ENCODE peak calls at places on chromosomes 6 and 20, in four cellular contexts. M is GM23248, L is hepatocyte, N is psoas muscle. H is an unnamed sample.

GRCh38 chr6:15518878-15519277 is 143.9 kb downstream of the DTNBP1 start:
- DNase-seq in N (no peak), L (no peak), M (no peak), H (no peak)

GRCh38 chr6:154232013-154232920 is 124.3 kb downstream of the IPCEF1 start:
- DNase-seq in L (no peak), N (no peak), M (peak), H (no peak)

GRCh38 chr20:48745330-48745729 is 82.5 kb downstream of the PREX1 start:
- DNase-seq in N (no peak), M (peak), L (no peak), H (no peak)

GRCh38 chr20:15449061-15449460 is 1111.6 kb upstream of the FLRT3 start:
- DNase-seq in L (no peak), N (no peak), M (no peak), H (no peak)

GRCh38 chr6:144793744-144794143 is 508.6 kb downstream of the UTRN start:
- DNase-seq in L (no peak), N (no peak), M (no peak), H (no peak)

GRCh38 chr6:10237284-10238043 is 177.4 kb downstream of the TFAP2A start:
- DNase-seq in M (peak), L (no peak), N (no peak), H (no peak)

GRCh38 chr6:46419576-46420002 is 71.7 kb downstream of the RCAN2 start:
- DNase-seq in N (no peak), M (peak), L (peak), H (peak)

GRCh38 chr6:139271056-139271455 is 20.7 kb downstream of the TXLNB start:
- DNase-seq in L (no peak), M (no peak), N (no peak), H (no peak)

GRCh38 chr20:31698803-31699718 is 23.6 kb downstream of the BCL2L1 start:
- DNase-seq in L (peak), M (peak), N (peak), H (peak)

GRCh38 chr6:147974376-147974775 is 368.3 kb upstream of the SASH1 start:
- DNase-seq in N (no peak), M (no peak), L (no peak), H (no peak)

GRCh38 chr6:147046131-147046530 is 158.1 kb upstream of the STXBP5 start:
- DNase-seq in L (no peak), N (no peak), M (no peak), H (no peak)

GRCh38 chr6:135869857-135870256 is 18.4 kb downstream of the PDE7B start:
- DNase-seq in M (peak), N (no peak), L (no peak), H (no peak)

GRCh38 chr20:31901615-31902014 is 31.2 kb downstream of the TTLL9 start:
- DNase-seq in L (no peak), M (no peak), N (no peak), H (no peak)

GRCh38 chr6:42010185-42010872 is 40.0 kb upstream of the TAF8 start:
- DNase-seq in M (no peak), L (no peak), N (no peak), H (no peak)

GRCh38 chr6:161038229-161039003 is 46.8 kb downstream of the MAP3K4 start:
- DNase-seq in N (peak), M (peak), L (no peak), H (no peak)

GRCh38 chr6:68141190-68141589 is 493.9 kb upstream of the ADGRB3 start:
- DNase-seq in L (no peak), M (no peak), N (no peak), H (no peak)

GRCh38 chr20:52746768-52747167 is 225.4 kb upstream of the TSHZ2 start:
- DNase-seq in M (peak), L (no peak), N (no peak), H (no peak)

GRCh38 chr6:15299430-15300131 is 53.7 kb downstream of the JARID2 start:
- DNase-seq in N (peak), L (peak), M (peak), H (peak)

GRCh38 chr6:33118525-33119123 is 42.8 kb downstream of the HLA-DPB1 start:
- DNase-seq in M (peak), N (no peak), L (peak), H (no peak)

GRCh38 chr6:135667694-135668455 is 170.3 kb upstream of the AHI1 start:
- DNase-seq in M (peak), N (peak), L (no peak), H (no peak)

GRCh38 chr6:780669-781068 is 87.7 kb upstream of the EXOC2 start:
- DNase-seq in L (no peak), M (no peak), N (no peak), H (no peak)

GRCh38 chr20:62816879-62817873 is at the start of gene COL9A3:
- DNase-seq in M (peak), L (peak), N (no peak), H (no peak)

GRCh38 chr6:12851123-12851695 is 134.6 kb downstream of the PHACTR1 start:
- DNase-seq in L (no peak), N (no peak), M (peak), H (no peak)

GRCh38 chr6:31083742-31084354 is 28.5 kb downstream of the C6orf15 start:
- DNase-seq in M (peak), L (peak), N (peak), H (no peak)

GRCh38 chr20:35700625-35701148 is 1.5 kb downstream of the ROMO1 start:
- DNase-seq in N (no peak), M (peak), L (no peak), H (no peak)

GRCh38 chr6:139973602-139974373 is 599.3 kb upstream of the CITED2 start:
- DNase-seq in L (no peak), M (peak), N (no peak), H (no peak)

GRCh38 chr20:56985286-56985685 is 281.2 kb downstream of the BMP7 start:
- DNase-seq in M (peak), L (no peak), N (no peak), H (no peak)

GRCh38 chr20:46169245-46170171 is 51.4 kb downstream of the CD40 start:
- DNase-seq in L (no peak), M (no peak), N (no peak), H (no peak)

GRCh38 chr6:110529355-110529754 is 52.9 kb upstream of the SLC22A16 start:
- DNase-seq in L (no peak), N (no peak), M (peak), H (no peak)

GRCh38 chr20:63273635-63274380 is 1.2 kb downstream of the ARFGAP1 start:
- DNase-seq in M (peak), N (no peak), L (peak), H (no peak)

GRCh38 chr20:36435799-36436541 is 105.3 kb upstream of the MYL9 start:
- DNase-seq in M (peak), N (peak), L (peak), H (peak)

GRCh38 chr6:126696921-126697693 is 357.2 kb downstream of the CENPW start:
- DNase-seq in L (peak), N (no peak), M (no peak), H (no peak)

GRCh38 chr6:28767691-28768090 is 156.1 kb downstream of the TRIM27 start:
- DNase-seq in N (no peak), L (no peak), M (no peak), H (no peak)

GRCh38 chr20:63325554-63326313 is 32.7 kb downstream of the COL20A1 start:
- DNase-seq in N (peak), M (no peak), L (no peak), H (no peak)

GRCh38 chr6:162100091-162100490 is 627.5 kb downstream of the PRKN start:
- DNase-seq in N (no peak), M (peak), L (no peak), H (no peak)

GRCh38 chr6:79526897-79527296 is 10.3 kb downstream of the LCA5 start:
- DNase-seq in L (no peak), N (no peak), M (no peak), H (no peak)

GRCh38 chr6:158642097-158642601 is 2.4 kb downstream of the DYNLT1 start:
- DNase-seq in M (peak), L (peak), N (peak), H (no peak)

H was measured in substantia nigra.